ENCODE peak calls at places on chromosomes 5 and 9, in seven cellular contexts. D is right atrium auricular region; K is psoas muscle; Q is adrenal gland; H is right cardiac atrium; A is CD8-positive, alpha-beta memory T cell; R is H9. T is an unnamed sample.

GRCh38 chr5:1343931-1344901 is 683 bp downstream of the CLPTM1L start:
- DNase-seq in A (no peak), D (no peak), K (no peak), Q (no peak), R (no peak), H (no peak), T (no peak)

GRCh38 chr9:107584186-107584585 is 94.6 kb upstream of the KLF4 start:
- DNase-seq in K (no peak), R (no peak), Q (no peak), H (no peak), D (no peak), A (no peak), T (no peak)

GRCh38 chr9:108543251-108543768 is 312.5 kb downstream of the ACTL7B start:
- DNase-seq in K (no peak), H (no peak), A (no peak), R (peak; percentile 49), D (no peak), Q (no peak), T (no peak)

GRCh38 chr5:67886761-67887160 is 328.8 kb upstream of the PIK3R1 start:
- DNase-seq in D (no peak), Q (no peak), R (no peak), A (no peak), H (no peak), K (no peak), T (no peak)

GRCh38 chr5:27906481-27906880 is 868.1 kb upstream of the CDH9 start:
- DNase-seq in D (no peak), A (no peak), K (no peak), R (no peak), Q (no peak), H (no peak), T (no peak)

GRCh38 chr9:100856238-100856637 is 172.3 kb upstream of the PLPPR1 start:
- DNase-seq in H (peak; percentile 15), A (no peak), Q (no peak), K (no peak), R (no peak), D (no peak), T (no peak)

GRCh38 chr9:129197978-129198736 is 20.1 kb upstream of the IER5L start:
- DNase-seq in R (no peak), D (peak; percentile 89), Q (peak; percentile 40), K (peak; percentile 74), A (no peak), H (peak; percentile 76), T (no peak)

GRCh38 chr5:34685485-34686197 is 29.5 kb downstream of the RAI14 start:
- DNase-seq in A (no peak), D (no peak), H (no peak), R (no peak), Q (no peak), K (no peak), T (no peak)

GRCh38 chr9:93954436-93955355 is at the start of gene BARX1:
- DNase-seq in K (no peak), R (peak; percentile 53), A (no peak), D (no peak), Q (no peak), H (no peak), T (no peak)

GRCh38 chr9:17635115-17635890 is 56.4 kb downstream of the SH3GL2 start:
- DNase-seq in A (no peak), H (no peak), Q (no peak), D (no peak), R (no peak), K (no peak), T (no peak)

GRCh38 chr9:134689320-134690181 is 47.9 kb downstream of the COL5A1 start:
- DNase-seq in K (peak; percentile 87), D (peak; percentile 89), R (peak; percentile 84), H (peak; percentile 75), Q (peak; percentile 61), A (no peak), T (peak; percentile 59)

GRCh38 chr5:189976-190365 is 1.3 kb upstream of the LRRC14B start:
- DNase-seq in D (no peak), A (no peak), H (no peak), R (no peak), K (no peak), Q (no peak), T (no peak)

GRCh38 chr9:85740821-85741111 is 988 bp downstream of the AGTPBP1 start:
- DNase-seq in R (no peak), A (no peak), H (no peak), Q (no peak), K (no peak), D (no peak), T (no peak)

GRCh38 chr9:113868501-113868900 is 7.6 kb upstream of the ZNF618 start:
- DNase-seq in D (no peak), Q (no peak), A (no peak), K (no peak), H (no peak), R (no peak), T (no peak)

GRCh38 chr9:118985851-118986250 is 383.4 kb downstream of the BRINP1 start:
- DNase-seq in K (no peak), H (no peak), D (no peak), Q (no peak), A (no peak), R (no peak), T (no peak)

GRCh38 chr9:112162644-112163413 is 12.3 kb downstream of the SUSD1 start:
- DNase-seq in Q (no peak), H (no peak), D (no peak), K (no peak), R (no peak), A (no peak), T (no peak)

GRCh38 chr9:759541-759940 is 82.0 kb upstream of the DMRT1 start:
- DNase-seq in Q (no peak), D (peak; percentile 21), R (no peak), K (no peak), H (no peak), A (no peak), T (no peak)

GRCh38 chr9:126415741-126416370 is 89.2 kb downstream of the MVB12B start:
- DNase-seq in Q (no peak), A (no peak), H (no peak), K (no peak), R (no peak), D (no peak), T (no peak)

GRCh38 chr9:8649157-8649556 is 849.6 kb upstream of the DMAC1 start:
- DNase-seq in Q (no peak), R (no peak), K (no peak), H (no peak), D (no peak), A (no peak), T (no peak)

GRCh38 chr5:148011407-148012124 is 52.2 kb upstream of the SPINK5 start:
- DNase-seq in D (no peak), A (no peak), H (no peak), Q (peak; percentile 72), K (no peak), R (no peak), T (no peak)

GRCh38 chr5:1468629-1469527 is 23.6 kb upstream of the SLC6A3 start:
- DNase-seq in H (peak; percentile 6), A (no peak), Q (no peak), K (peak; percentile 25), D (no peak), R (no peak), T (no peak)

GRCh38 chr5:138981131-138981530 is 106.0 kb upstream of the LRRTM2 start:
- DNase-seq in D (peak; percentile 47), Q (no peak), K (no peak), A (no peak), R (peak; percentile 3), H (no peak), T (no peak)

GRCh38 chr5:132812123-132812948 is 766 bp upstream of the SOWAHA start:
- DNase-seq in R (no peak), A (no peak), Q (no peak), K (no peak), H (no peak), D (no peak), T (no peak)

GRCh38 chr5:176784218-176785165 is 25.9 kb upstream of the UNC5A start:
- DNase-seq in A (no peak), D (no peak), H (no peak), Q (no peak), K (no peak), R (peak; percentile 64), T (no peak)

GRCh38 chr9:84679571-84679970 is 10.0 kb downstream of the NTRK2 start:
- DNase-seq in Q (no peak), A (no peak), H (no peak), R (no peak), D (no peak), K (no peak), T (no peak)

GRCh38 chr5:10825897-10826644 is 65.0 kb upstream of the DAP start:
- DNase-seq in K (no peak), Q (no peak), A (no peak), R (no peak), H (no peak), D (no peak), T (no peak)

GRCh38 chr5:80653497-80653896 is 955 bp upstream of the MSH3 start:
- DNase-seq in R (no peak), A (no peak), Q (no peak), H (no peak), D (no peak), K (no peak), T (no peak)
- H3K27ac ChIP-seq in R (no peak overlapping the region), A (peak overlapping the region; percentile 68), Q (no peak overlapping the region), H (no peak overlapping the region), D (no peak overlapping the region), K (no peak overlapping the region), T (no peak overlapping the region)

GRCh38 chr5:88089757-88090390 is 178.8 kb downstream of the TMEM161B start:
- DNase-seq in R (peak; percentile 36), H (no peak), D (no peak), Q (no peak), A (no peak), K (no peak), T (no peak)
- H3K4me1 ChIP-seq in R (peaks cover 10% of the 10 kb centered on the region), H (no peaks in the 10 kb centered on the region), D (no peaks in the 10 kb centered on the region), Q (peaks cover 9% of the 10 kb centered on the region), A (no peaks in the 10 kb centered on the region), K (no peaks in the 10 kb centered on the region), T (no peaks in the 10 kb centered on the region)

DNA sequence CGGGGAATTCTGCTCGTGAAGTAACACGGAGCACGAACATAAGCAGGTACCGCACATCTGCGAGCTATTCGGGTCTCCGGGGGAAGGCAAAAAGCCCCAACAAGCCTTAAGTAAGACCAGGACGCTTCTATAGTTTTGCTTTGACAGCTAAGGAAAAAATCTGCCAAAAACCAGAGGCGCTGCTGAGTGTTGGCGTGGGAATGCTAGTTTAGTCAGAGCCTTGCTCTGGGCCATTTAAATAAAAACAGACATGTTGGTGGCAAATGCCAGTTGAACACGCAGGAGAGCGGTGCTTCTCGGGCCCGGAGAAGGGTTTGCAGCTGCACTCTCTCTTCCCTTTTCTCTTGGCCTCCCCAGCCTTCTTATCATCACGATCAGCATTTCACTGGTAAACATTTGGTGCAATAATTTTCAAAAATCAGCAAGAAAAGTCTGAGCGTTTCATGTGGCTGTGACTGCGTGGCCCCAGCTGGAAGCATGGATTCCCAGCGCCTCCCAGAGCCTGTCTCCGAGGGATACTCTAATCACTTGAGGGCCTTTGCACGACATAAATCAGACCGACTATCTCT is 6.4 kb upstream of the NOTCH1 start:
- DNase-seq in K (no peak), D (no peak), Q (no peak), A (no peak), H (no peak), R (no peak), T (no peak)
- H3K27ac ChIP-seq in K (no peak overlapping the region), D (peak overlapping the region; percentile 47), Q (peak overlapping the region; percentile 76), A (peak overlapping the region; percentile 61), H (no peak overlapping the region), R (no peak overlapping the region), T (peak overlapping the region; percentile 35)

GRCh38 chr9:110125207-110125751 is 82.7 kb downstream of the C9orf152 start:
- DNase-seq in Q (peak; percentile 88), K (peak; percentile 74), D (peak; percentile 96), R (peak; percentile 88), H (peak; percentile 93), A (no peak), T (peak; percentile 80)
- H3K4me1 ChIP-seq in Q (peaks cover 38% of the 10 kb centered on the region), K (peaks cover 28% of the 10 kb centered on the region), D (no peaks in the 10 kb centered on the region), R (peaks cover 29% of the 10 kb centered on the region), H (peaks cover 26% of the 10 kb centered on the region), A (peaks cover 4% of the 10 kb centered on the region), T (peaks cover 24% of the 10 kb centered on the region)